ENCODE peak calls at places on chromosomes 5 and 9, in seven cellular contexts. One of them, this sample, is unnamed.

GRCh38 chr9:91809581-91810285 is 140.3 kb downstream of the ROR2 start:
- DNase-seq in foreskin fibroblast: no peak
- DNase-seq in RWPE1: peak
- DNase-seq in A673: no peak
- DNase-seq in right atrium auricular region: no peak
- DNase-seq in tibial artery: no peak
- DNase-seq in tibial nerve: no peak
- DNase-seq in this sample: peak

GRCh38 chr5:171336486-171337206 is 27.6 kb downstream of the TLX3 start:
- DNase-seq in A673: peak
- DNase-seq in tibial nerve: no peak
- DNase-seq in tibial artery: no peak
- DNase-seq in foreskin fibroblast: peak
- DNase-seq in right atrium auricular region: no peak
- DNase-seq in RWPE1: peak
- DNase-seq in this sample: no peak

GRCh38 chr9:126498331-126498730 is 115.4 kb upstream of the LMX1B start:
- DNase-seq in right atrium auricular region: no peak
- DNase-seq in tibial nerve: no peak
- DNase-seq in A673: no peak
- DNase-seq in foreskin fibroblast: no peak
- DNase-seq in tibial artery: no peak
- DNase-seq in RWPE1: no peak
- DNase-seq in this sample: no peak

GRCh38 chr9:135960328-135961276 is 571 bp downstream of the UBAC1 start:
- DNase-seq in foreskin fibroblast: no peak
- DNase-seq in tibial nerve: no peak
- DNase-seq in A673: no peak
- DNase-seq in tibial artery: no peak
- DNase-seq in RWPE1: peak
- DNase-seq in right atrium auricular region: no peak
- DNase-seq in this sample: no peak

GRCh38 chr9:95379630-95380029 is 62.1 kb upstream of the FANCC start:
- DNase-seq in foreskin fibroblast: no peak
- DNase-seq in A673: no peak
- DNase-seq in RWPE1: no peak
- DNase-seq in tibial artery: no peak
- DNase-seq in tibial nerve: no peak
- DNase-seq in right atrium auricular region: no peak
- DNase-seq in this sample: no peak

GRCh38 chr9:136138566-136138965 is 19.9 kb upstream of the TMEM250 start:
- DNase-seq in tibial artery: no peak
- DNase-seq in foreskin fibroblast: no peak
- DNase-seq in RWPE1: no peak
- DNase-seq in A673: peak
- DNase-seq in right atrium auricular region: no peak
- DNase-seq in tibial nerve: no peak
- DNase-seq in this sample: no peak

GRCh38 chr9:117957267-117957666 is 253.1 kb downstream of the TLR4 start:
- DNase-seq in A673: no peak
- DNase-seq in RWPE1: peak
- DNase-seq in tibial artery: no peak
- DNase-seq in right atrium auricular region: no peak
- DNase-seq in foreskin fibroblast: no peak
- DNase-seq in tibial nerve: no peak
- DNase-seq in this sample: no peak

GRCh38 chr9:100739666-100740065 is 161.8 kb downstream of the CAVIN4 start:
- DNase-seq in RWPE1: no peak
- DNase-seq in tibial nerve: no peak
- DNase-seq in tibial artery: no peak
- DNase-seq in A673: no peak
- DNase-seq in right atrium auricular region: no peak
- DNase-seq in foreskin fibroblast: no peak
- DNase-seq in this sample: no peak

GRCh38 chr9:93669116-93669957 is 93.0 kb downstream of the PHF2 start:
- DNase-seq in RWPE1: no peak
- DNase-seq in tibial nerve: peak
- DNase-seq in tibial artery: peak
- DNase-seq in right atrium auricular region: peak
- DNase-seq in A673: no peak
- DNase-seq in foreskin fibroblast: no peak
- DNase-seq in this sample: peak

GRCh38 chr5:151086192-151086869 is 5.5 kb upstream of the TNIP1 start:
- DNase-seq in tibial nerve: no peak
- DNase-seq in foreskin fibroblast: no peak
- DNase-seq in right atrium auricular region: no peak
- DNase-seq in A673: no peak
- DNase-seq in tibial artery: no peak
- DNase-seq in RWPE1: no peak
- DNase-seq in this sample: no peak

GRCh38 chr5:98723061-98723460 is 50.4 kb upstream of the RGMB start:
- DNase-seq in tibial artery: no peak
- DNase-seq in tibial nerve: no peak
- DNase-seq in RWPE1: no peak
- DNase-seq in foreskin fibroblast: no peak
- DNase-seq in A673: no peak
- DNase-seq in right atrium auricular region: no peak
- DNase-seq in this sample: no peak

GRCh38 chr5:84255318-84255717 is 129.4 kb downstream of the EDIL3 start:
- DNase-seq in tibial nerve: no peak
- DNase-seq in tibial artery: no peak
- DNase-seq in A673: peak
- DNase-seq in right atrium auricular region: no peak
- DNase-seq in RWPE1: peak
- DNase-seq in foreskin fibroblast: no peak
- DNase-seq in this sample: no peak

GRCh38 chr9:93118863-93119702 is 15.0 kb downstream of the NINJ1 start:
- DNase-seq in RWPE1: no peak
- DNase-seq in tibial nerve: no peak
- DNase-seq in foreskin fibroblast: no peak
- DNase-seq in A673: no peak
- DNase-seq in tibial artery: peak
- DNase-seq in right atrium auricular region: no peak
- DNase-seq in this sample: no peak

GRCh38 chr9:93865716-93866115 is 89.4 kb downstream of the BARX1 start:
- DNase-seq in tibial artery: no peak
- DNase-seq in A673: no peak
- DNase-seq in tibial nerve: no peak
- DNase-seq in RWPE1: no peak
- DNase-seq in right atrium auricular region: no peak
- DNase-seq in foreskin fibroblast: no peak
- DNase-seq in this sample: no peak

GRCh38 chr9:81535542-81536241 is 153.7 kb downstream of the TLE1 start:
- DNase-seq in right atrium auricular region: no peak
- DNase-seq in tibial artery: no peak
- DNase-seq in tibial nerve: no peak
- DNase-seq in foreskin fibroblast: no peak
- DNase-seq in A673: peak
- DNase-seq in RWPE1: peak
- DNase-seq in this sample: no peak

DNA sequence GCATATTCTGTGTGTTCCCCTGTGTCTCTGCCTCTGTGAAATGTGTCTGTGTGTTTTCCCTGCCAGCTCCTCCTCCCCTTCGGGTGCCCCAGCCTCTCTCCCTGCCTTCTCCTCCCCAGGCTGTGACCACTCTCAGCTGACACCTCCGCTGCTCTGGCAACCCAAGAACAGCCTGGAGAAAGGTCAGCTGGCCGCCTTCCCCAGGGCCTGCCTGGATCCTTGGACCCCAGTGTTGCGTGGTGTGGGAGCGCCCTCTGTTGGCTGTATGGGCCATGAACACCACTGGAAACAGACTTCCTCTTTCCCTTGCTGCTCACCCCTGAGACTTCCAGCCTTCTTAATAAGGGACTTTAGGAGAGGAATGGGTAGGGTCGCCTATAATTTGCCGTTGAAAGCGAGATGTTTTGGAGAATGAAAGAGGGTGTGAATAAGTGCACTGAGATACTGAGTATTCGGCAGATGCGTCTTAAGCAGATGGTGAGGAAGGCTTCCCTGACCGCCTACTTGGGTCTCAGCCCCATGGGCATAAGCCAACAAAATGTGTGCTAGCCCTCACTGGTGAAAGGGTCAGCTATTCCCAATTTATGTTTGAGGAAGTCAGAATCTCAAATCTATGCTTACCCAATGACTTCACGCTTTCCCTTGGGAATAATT is 114.9 kb upstream of the TRIM32 start:
- DNase-seq in right atrium auricular region: peak
- DNase-seq in foreskin fibroblast: peak
- DNase-seq in tibial artery: peak
- DNase-seq in tibial nerve: peak
- DNase-seq in RWPE1: peak
- DNase-seq in A673: peak
- DNase-seq in this sample: peak
- TF ChIP-seq CTCF in right atrium auricular region: peak
- TF ChIP-seq CTCF in foreskin fibroblast: peak
- TF ChIP-seq CTCF in tibial artery: peak
- TF ChIP-seq CTCF in tibial nerve: peak
- TF ChIP-seq CTCF in RWPE1: peak
- TF ChIP-seq CTCF in A673: peak
- TF ChIP-seq CTCF in this sample: peak

GRCh38 chr5:32116574-32117313 is 57.4 kb downstream of the GOLPH3 start:
- DNase-seq in foreskin fibroblast: no peak
- DNase-seq in tibial nerve: no peak
- DNase-seq in A673: no peak
- DNase-seq in RWPE1: no peak
- DNase-seq in tibial artery: no peak
- DNase-seq in right atrium auricular region: no peak
- DNase-seq in this sample: no peak

GRCh38 chr5:32110081-32110696 is 63.9 kb downstream of the GOLPH3 start:
- DNase-seq in foreskin fibroblast: no peak
- DNase-seq in A673: no peak
- DNase-seq in RWPE1: no peak
- DNase-seq in tibial artery: no peak
- DNase-seq in tibial nerve: no peak
- DNase-seq in right atrium auricular region: no peak
- DNase-seq in this sample: no peak

GRCh38 chr5:32115985-32116384 is 58.1 kb downstream of the GOLPH3 start:
- DNase-seq in right atrium auricular region: no peak
- DNase-seq in tibial nerve: no peak
- DNase-seq in tibial artery: no peak
- DNase-seq in foreskin fibroblast: no peak
- DNase-seq in RWPE1: no peak
- DNase-seq in A673: peak
- DNase-seq in this sample: no peak
- TF ChIP-seq CTCF in right atrium auricular region: no peak
- TF ChIP-seq CTCF in tibial nerve: no peak
- TF ChIP-seq CTCF in tibial artery: no peak
- TF ChIP-seq CTCF in foreskin fibroblast: no peak
- TF ChIP-seq CTCF in RWPE1: no peak
- TF ChIP-seq CTCF in A673: no peak
- TF ChIP-seq CTCF in this sample: no peak

GRCh38 chr5:8756498-8757084 is 789.3 kb downstream of the SEMA5A start:
- DNase-seq in A673: no peak
- DNase-seq in RWPE1: peak
- DNase-seq in right atrium auricular region: no peak
- DNase-seq in tibial artery: no peak
- DNase-seq in foreskin fibroblast: peak
- DNase-seq in tibial nerve: no peak
- DNase-seq in this sample: no peak
- TF ChIP-seq CTCF in A673: no peak
- TF ChIP-seq CTCF in RWPE1: peak
- TF ChIP-seq CTCF in right atrium auricular region: no peak
- TF ChIP-seq CTCF in tibial artery: peak
- TF ChIP-seq CTCF in foreskin fibroblast: peak
- TF ChIP-seq CTCF in tibial nerve: peak
- TF ChIP-seq CTCF in this sample: peak

DNA sequence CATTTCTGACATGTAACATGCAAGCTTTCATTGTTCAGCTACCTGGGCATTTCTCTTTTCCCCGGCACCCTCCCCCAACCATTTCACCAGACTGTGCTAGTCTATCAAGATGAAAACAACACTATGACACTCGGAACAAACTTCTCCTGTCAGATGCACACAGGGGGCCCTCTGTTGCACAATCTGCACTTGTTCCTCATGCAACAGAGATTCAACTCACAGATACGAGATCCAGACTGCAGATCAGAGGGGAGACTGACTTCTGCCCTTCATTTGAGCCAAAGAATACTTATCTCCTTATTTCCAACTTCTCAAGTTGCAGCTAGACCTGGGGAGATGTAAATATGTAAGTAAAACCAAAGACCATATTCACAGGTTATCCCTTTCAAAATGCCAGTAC is 15.7 kb upstream of the FST start:
- DNase-seq in foreskin fibroblast: no peak
- DNase-seq in tibial nerve: no peak
- DNase-seq in right atrium auricular region: no peak
- DNase-seq in RWPE1: no peak
- DNase-seq in tibial artery: no peak
- DNase-seq in A673: no peak
- DNase-seq in this sample: no peak
- TF ChIP-seq CTCF in foreskin fibroblast: no peak
- TF ChIP-seq CTCF in tibial nerve: no peak
- TF ChIP-seq CTCF in right atrium auricular region: no peak
- TF ChIP-seq CTCF in RWPE1: no peak
- TF ChIP-seq CTCF in tibial artery: no peak
- TF ChIP-seq CTCF in A673: no peak
- TF ChIP-seq CTCF in this sample: no peak

DNA sequence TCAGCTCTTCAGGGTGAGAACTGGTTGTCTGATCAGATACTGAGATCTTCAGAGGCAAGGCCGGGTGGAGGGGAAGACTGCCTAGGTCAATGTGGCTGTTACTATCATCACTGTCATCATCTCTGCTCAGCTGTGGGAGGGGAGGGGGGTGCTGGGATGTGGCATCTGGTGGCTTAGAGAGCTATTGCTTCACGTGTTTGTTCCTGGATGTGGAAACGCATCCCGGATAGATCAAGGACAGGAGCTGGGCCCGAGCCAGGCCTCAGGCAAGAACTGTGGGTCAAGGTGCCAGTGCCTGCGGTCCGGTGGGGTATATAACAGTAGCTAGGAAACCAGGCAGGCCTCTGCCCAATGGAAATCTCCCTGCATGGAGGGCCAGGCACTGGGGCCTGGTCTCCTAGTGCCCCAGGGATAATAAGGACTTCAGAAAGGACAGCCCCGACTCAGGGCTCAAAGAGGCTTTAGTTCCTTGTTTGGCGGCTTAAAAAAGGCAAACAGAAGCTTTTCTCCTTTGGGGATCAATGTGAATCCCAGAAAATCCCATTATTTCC is 30.3 kb upstream of the TIFAB start:
- DNase-seq in right atrium auricular region: no peak
- DNase-seq in A673: no peak
- DNase-seq in RWPE1: no peak
- DNase-seq in tibial artery: no peak
- DNase-seq in tibial nerve: no peak
- DNase-seq in foreskin fibroblast: no peak
- DNase-seq in this sample: no peak
- TF ChIP-seq CTCF in right atrium auricular region: no peak
- TF ChIP-seq CTCF in A673: no peak
- TF ChIP-seq CTCF in RWPE1: no peak
- TF ChIP-seq CTCF in tibial artery: no peak
- TF ChIP-seq CTCF in tibial nerve: no peak
- TF ChIP-seq CTCF in foreskin fibroblast: no peak
- TF ChIP-seq CTCF in this sample: no peak